ENCODE peak calls at places on chromosomes 12 and 14, in eight cellular contexts. One of them, this sample, is unnamed.

GRCh38 chr12:106248177-106248848 is 493 bp upstream of the CKAP4 start:
- DNase-seq in stimulated activated CD4-positive, alpha-beta T cell treated with anti-CD3 and anti-CD28 coated beads, Interleukin-12 subunit alpha, Interleukin-12 subunit beta, amount 100 ng/mL, for 48 hours: no peak
- DNase-seq in lung microvascular endothelial cell: peak; percentile 47
- DNase-seq in hypothalamus: peak; percentile 25
- DNase-seq in A549: peak; percentile 67
- DNase-seq in GM20000: peak; percentile 68
- DNase-seq in choroid plexus epithelial cell: peak; percentile 80
- DNase-seq in HFFc6: peak; percentile 59
- DNase-seq in this sample: peak; percentile 61

GRCh38 chr12:90327783-90328743 is 619.4 kb upstream of the ATP2B1 start:
- DNase-seq in stimulated activated CD4-positive, alpha-beta T cell treated with anti-CD3 and anti-CD28 coated beads, Interleukin-12 subunit alpha, Interleukin-12 subunit beta, amount 100 ng/mL, for 48 hours: no peak
- DNase-seq in lung microvascular endothelial cell: no peak
- DNase-seq in hypothalamus: no peak
- DNase-seq in A549: no peak
- DNase-seq in GM20000: no peak
- DNase-seq in choroid plexus epithelial cell: no peak
- DNase-seq in HFFc6: no peak
- DNase-seq in this sample: no peak

GRCh38 chr12:20798561-20798960 is 11.9 kb upstream of the SLCO1B3 start:
- DNase-seq in stimulated activated CD4-positive, alpha-beta T cell treated with anti-CD3 and anti-CD28 coated beads, Interleukin-12 subunit alpha, Interleukin-12 subunit beta, amount 100 ng/mL, for 48 hours: no peak
- DNase-seq in lung microvascular endothelial cell: peak; percentile 2
- DNase-seq in hypothalamus: no peak
- DNase-seq in A549: no peak
- DNase-seq in GM20000: no peak
- DNase-seq in choroid plexus epithelial cell: peak; percentile 73
- DNase-seq in HFFc6: no peak
- DNase-seq in this sample: peak; percentile 57

GRCh38 chr12:120536064-120536791 is 2.1 kb downstream of the RNF10 start:
- DNase-seq in stimulated activated CD4-positive, alpha-beta T cell treated with anti-CD3 and anti-CD28 coated beads, Interleukin-12 subunit alpha, Interleukin-12 subunit beta, amount 100 ng/mL, for 48 hours: no peak
- DNase-seq in lung microvascular endothelial cell: peak; percentile 29
- DNase-seq in hypothalamus: no peak
- DNase-seq in A549: no peak
- DNase-seq in GM20000: no peak
- DNase-seq in choroid plexus epithelial cell: no peak
- DNase-seq in HFFc6: no peak
- DNase-seq in this sample: no peak

GRCh38 chr12:83665755-83666154 is 979.0 kb downstream of the TMTC2 start:
- DNase-seq in stimulated activated CD4-positive, alpha-beta T cell treated with anti-CD3 and anti-CD28 coated beads, Interleukin-12 subunit alpha, Interleukin-12 subunit beta, amount 100 ng/mL, for 48 hours: no peak
- DNase-seq in lung microvascular endothelial cell: no peak
- DNase-seq in hypothalamus: no peak
- DNase-seq in A549: no peak
- DNase-seq in GM20000: no peak
- DNase-seq in choroid plexus epithelial cell: no peak
- DNase-seq in HFFc6: no peak
- DNase-seq in this sample: no peak

GRCh38 chr12:64459388-64460024 is 7.6 kb downstream of the TBK1 start:
- DNase-seq in stimulated activated CD4-positive, alpha-beta T cell treated with anti-CD3 and anti-CD28 coated beads, Interleukin-12 subunit alpha, Interleukin-12 subunit beta, amount 100 ng/mL, for 48 hours: no peak
- DNase-seq in lung microvascular endothelial cell: peak; percentile 36
- DNase-seq in hypothalamus: no peak
- DNase-seq in A549: no peak
- DNase-seq in GM20000: no peak
- DNase-seq in choroid plexus epithelial cell: no peak
- DNase-seq in HFFc6: no peak
- DNase-seq in this sample: no peak

GRCh38 chr12:106179086-106179485 is 40.3 kb upstream of the NUAK1 start:
- DNase-seq in stimulated activated CD4-positive, alpha-beta T cell treated with anti-CD3 and anti-CD28 coated beads, Interleukin-12 subunit alpha, Interleukin-12 subunit beta, amount 100 ng/mL, for 48 hours: no peak
- DNase-seq in lung microvascular endothelial cell: no peak
- DNase-seq in hypothalamus: no peak
- DNase-seq in A549: no peak
- DNase-seq in GM20000: no peak
- DNase-seq in choroid plexus epithelial cell: no peak
- DNase-seq in HFFc6: no peak
- DNase-seq in this sample: peak; percentile 17

GRCh38 chr14:32720927-32721326 is 217.8 kb upstream of the NPAS3 start:
- DNase-seq in stimulated activated CD4-positive, alpha-beta T cell treated with anti-CD3 and anti-CD28 coated beads, Interleukin-12 subunit alpha, Interleukin-12 subunit beta, amount 100 ng/mL, for 48 hours: no peak
- DNase-seq in lung microvascular endothelial cell: no peak
- DNase-seq in hypothalamus: no peak
- DNase-seq in A549: no peak
- DNase-seq in GM20000: no peak
- DNase-seq in choroid plexus epithelial cell: no peak
- DNase-seq in HFFc6: peak; percentile 35
- DNase-seq in this sample: no peak

GRCh38 chr12:124921200-124922008 is 7.0 kb upstream of the UBC start:
- DNase-seq in stimulated activated CD4-positive, alpha-beta T cell treated with anti-CD3 and anti-CD28 coated beads, Interleukin-12 subunit alpha, Interleukin-12 subunit beta, amount 100 ng/mL, for 48 hours: peak; percentile 83
- DNase-seq in lung microvascular endothelial cell: peak; percentile 73
- DNase-seq in hypothalamus: no peak
- DNase-seq in A549: no peak
- DNase-seq in GM20000: peak; percentile 66
- DNase-seq in choroid plexus epithelial cell: peak; percentile 73
- DNase-seq in HFFc6: peak; percentile 91
- DNase-seq in this sample: peak; percentile 82

GRCh38 chr12:39236994-39237393 is 205.9 kb downstream of the KIF21A start:
- DNase-seq in stimulated activated CD4-positive, alpha-beta T cell treated with anti-CD3 and anti-CD28 coated beads, Interleukin-12 subunit alpha, Interleukin-12 subunit beta, amount 100 ng/mL, for 48 hours: no peak
- DNase-seq in lung microvascular endothelial cell: no peak
- DNase-seq in hypothalamus: no peak
- DNase-seq in A549: peak; percentile 24
- DNase-seq in GM20000: no peak
- DNase-seq in choroid plexus epithelial cell: peak; percentile 42
- DNase-seq in HFFc6: peak; percentile 26
- DNase-seq in this sample: no peak

GRCh38 chr12:112820796-112821195 is 29.2 kb downstream of the RPH3A start:
- DNase-seq in stimulated activated CD4-positive, alpha-beta T cell treated with anti-CD3 and anti-CD28 coated beads, Interleukin-12 subunit alpha, Interleukin-12 subunit beta, amount 100 ng/mL, for 48 hours: no peak
- DNase-seq in lung microvascular endothelial cell: no peak
- DNase-seq in hypothalamus: no peak
- DNase-seq in A549: no peak
- DNase-seq in GM20000: no peak
- DNase-seq in choroid plexus epithelial cell: no peak
- DNase-seq in HFFc6: no peak
- DNase-seq in this sample: no peak

GRCh38 chr12:85273411-85274075 is 6.5 kb upstream of the ALX1 start:
- DNase-seq in stimulated activated CD4-positive, alpha-beta T cell treated with anti-CD3 and anti-CD28 coated beads, Interleukin-12 subunit alpha, Interleukin-12 subunit beta, amount 100 ng/mL, for 48 hours: no peak
- DNase-seq in lung microvascular endothelial cell: no peak
- DNase-seq in hypothalamus: no peak
- DNase-seq in A549: no peak
- DNase-seq in GM20000: no peak
- DNase-seq in choroid plexus epithelial cell: peak; percentile 16
- DNase-seq in HFFc6: no peak
- DNase-seq in this sample: no peak

GRCh38 chr14:87960013-87960787 is 32.8 kb downstream of the GALC start:
- DNase-seq in stimulated activated CD4-positive, alpha-beta T cell treated with anti-CD3 and anti-CD28 coated beads, Interleukin-12 subunit alpha, Interleukin-12 subunit beta, amount 100 ng/mL, for 48 hours: no peak
- DNase-seq in lung microvascular endothelial cell: no peak
- DNase-seq in hypothalamus: no peak
- DNase-seq in A549: no peak
- DNase-seq in GM20000: no peak
- DNase-seq in choroid plexus epithelial cell: no peak
- DNase-seq in HFFc6: no peak
- DNase-seq in this sample: no peak

GRCh38 chr12:3160081-3160480 is 82.9 kb downstream of the TSPAN9 start:
- DNase-seq in stimulated activated CD4-positive, alpha-beta T cell treated with anti-CD3 and anti-CD28 coated beads, Interleukin-12 subunit alpha, Interleukin-12 subunit beta, amount 100 ng/mL, for 48 hours: no peak
- DNase-seq in lung microvascular endothelial cell: no peak
- DNase-seq in hypothalamus: no peak
- DNase-seq in A549: no peak
- DNase-seq in GM20000: no peak
- DNase-seq in choroid plexus epithelial cell: peak; percentile 68
- DNase-seq in HFFc6: no peak
- DNase-seq in this sample: no peak

GRCh38 chr12:25723921-25724491 is 170.9 kb upstream of the LMNTD1 start:
- DNase-seq in stimulated activated CD4-positive, alpha-beta T cell treated with anti-CD3 and anti-CD28 coated beads, Interleukin-12 subunit alpha, Interleukin-12 subunit beta, amount 100 ng/mL, for 48 hours: no peak
- DNase-seq in lung microvascular endothelial cell: no peak
- DNase-seq in hypothalamus: no peak
- DNase-seq in A549: no peak
- DNase-seq in GM20000: no peak
- DNase-seq in choroid plexus epithelial cell: no peak
- DNase-seq in HFFc6: no peak
- DNase-seq in this sample: peak; percentile 41

GRCh38 chr12:121799175-121799841 is 4.5 kb upstream of the SETD1B start:
- DNase-seq in stimulated activated CD4-positive, alpha-beta T cell treated with anti-CD3 and anti-CD28 coated beads, Interleukin-12 subunit alpha, Interleukin-12 subunit beta, amount 100 ng/mL, for 48 hours: no peak
- DNase-seq in lung microvascular endothelial cell: peak; percentile 76
- DNase-seq in hypothalamus: peak; percentile 56
- DNase-seq in A549: peak; percentile 76
- DNase-seq in GM20000: peak; percentile 81
- DNase-seq in choroid plexus epithelial cell: peak; percentile 91
- DNase-seq in HFFc6: peak; percentile 85
- DNase-seq in this sample: peak; percentile 86

GRCh38 chr12:101939856-101940265 is 62.5 kb downstream of the DRAM1 start:
- DNase-seq in stimulated activated CD4-positive, alpha-beta T cell treated with anti-CD3 and anti-CD28 coated beads, Interleukin-12 subunit alpha, Interleukin-12 subunit beta, amount 100 ng/mL, for 48 hours: peak; percentile 60
- DNase-seq in lung microvascular endothelial cell: peak; percentile 76
- DNase-seq in hypothalamus: no peak
- DNase-seq in A549: peak; percentile 41
- DNase-seq in GM20000: peak; percentile 45
- DNase-seq in choroid plexus epithelial cell: peak; percentile 94
- DNase-seq in HFFc6: peak; percentile 72
- DNase-seq in this sample: peak; percentile 87